ENCODE peak calls at places on chromosomes 3 and 15, in eight cellular contexts. S, V, U, W, C, H, I and Y are unnamed samples.

GRCh38 chr3:10703875-10704274 is 112.2 kb upstream of the SLC6A11 start:
- DNase-seq in U (peak), S (no peak), H (no peak), W (no peak), I (peak), V (no peak), C (no peak), Y (no peak)

GRCh38 chr3:152155246-152155645 is 113.5 kb upstream of the MBNL1 start:
- DNase-seq in I (no peak), S (no peak), W (no peak), V (no peak), U (peak), H (no peak), C (no peak), Y (no peak)

GRCh38 chr3:128849776-128850542 is 29.5 kb upstream of the ACAD9 start:
- DNase-seq in S (no peak), H (no peak), U (peak), V (no peak), C (no peak), I (peak), W (no peak), Y (no peak)

GRCh38 chr3:129824926-129825541 is 68.5 kb downstream of the TMCC1 start:
- DNase-seq in U (peak), V (peak), H (peak), S (peak), C (peak), I (peak), W (no peak), Y (no peak)

GRCh38 chr15:84816694-84817460 is at the start of gene ALPK3:
- DNase-seq in W (peak), I (no peak), U (no peak), H (peak), C (no peak), V (no peak), S (no peak), Y (no peak)

GRCh38 chr3:88626426-88627120 is 476.8 kb downstream of the C3orf38 start:
- DNase-seq in C (no peak), H (no peak), V (no peak), W (no peak), I (peak), U (no peak), S (no peak), Y (no peak)

GRCh38 chr15:43440721-43441281 is 52.2 kb downstream of the TP53BP1 start:
- DNase-seq in H (peak), C (peak), S (peak), W (no peak), I (peak), U (peak), V (peak), Y (no peak)

GRCh38 chr3:113034011-113034410 is 43.2 kb downstream of the GTPBP8 start:
- DNase-seq in I (peak), H (no peak), S (no peak), C (no peak), U (no peak), V (no peak), W (no peak), Y (no peak)

GRCh38 chr15:69342460-69343076 is 43.9 kb downstream of the PAQR5 start:
- DNase-seq in U (no peak), S (no peak), V (no peak), I (peak), W (no peak), H (no peak), C (no peak), Y (no peak)

GRCh38 chr3:192422998-192423349 is 304.4 kb downstream of the FGF12 start:
- DNase-seq in U (no peak), W (no peak), V (no peak), H (no peak), C (no peak), I (peak), S (no peak), Y (no peak)

GRCh38 chr3:132898131-132898530 is 140.1 kb upstream of the TMEM108 start:
- DNase-seq in U (no peak), V (no peak), H (no peak), S (no peak), I (no peak), C (no peak), W (no peak), Y (no peak)

GRCh38 chr3:71101581-71101980 is 481.9 kb downstream of the FOXP1 start:
- DNase-seq in V (no peak), I (no peak), S (no peak), H (no peak), U (peak), C (no peak), W (no peak), Y (no peak)